ENCODE peak calls at places on chromosomes 1 and 21, in five cellular contexts. F, R, N, Y and O are unnamed samples.

GRCh38 chr1:25520446-25521061 is 22.9 kb upstream of the LDLRAP1 start:
- DNase-seq in R (peak), F (peak), N (peak), Y (no peak), O (no peak)

GRCh38 chr1:11691928-11692711 is 610 bp downstream of the DRAXIN start:
- DNase-seq in R (no peak), F (no peak), N (no peak), Y (no peak), O (no peak)

GRCh38 chr1:45035631-45036301 is 23.7 kb downstream of the UROD start:
- DNase-seq in R (no peak), F (no peak), N (no peak), Y (no peak), O (no peak)

GRCh38 chr1:18746981-18747380 is 112.5 kb downstream of the TAS1R2 start:
- DNase-seq in F (no peak), N (no peak), R (no peak), Y (no peak), O (no peak)

GRCh38 chr1:206706298-206706791 is 21.6 kb downstream of the MAPKAPK2 start:
- DNase-seq in F (peak), N (no peak), R (no peak), Y (peak), O (no peak)

GRCh38 chr1:118081387-118081786 is 103.6 kb downstream of the SPAG17 start:
- DNase-seq in R (no peak), F (no peak), N (no peak), Y (no peak), O (no peak)

GRCh38 chr1:58870298-58870676 is 86.4 kb upstream of the JUN start:
- DNase-seq in Y (no peak), F (no peak), N (peak), R (no peak), O (no peak)

GRCh38 chr1:51518033-51518729 is 885 bp downstream of the EPS15 start:
- DNase-seq in N (peak), F (peak), Y (no peak), R (peak), O (no peak)

GRCh38 chr1:206962269-206962668 is 8.0 kb downstream of the FCAMR start:
- DNase-seq in Y (no peak), R (no peak), F (no peak), N (no peak), O (no peak)

GRCh38 chr1:174219606-174220370 is 60.5 kb downstream of the RABGAP1L start:
- DNase-seq in R (peak), N (peak), Y (no peak), F (no peak), O (no peak)

GRCh38 chr1:160685266-160685665 is 26.4 kb downstream of the CD48 start:
- DNase-seq in Y (no peak), N (no peak), F (no peak), R (no peak), O (no peak)

GRCh38 chr1:41296476-41296875 is 54.4 kb upstream of the SCMH1 start:
- DNase-seq in R (no peak), F (no peak), N (no peak), Y (no peak), O (no peak)

GRCh38 chr1:87915771-87916170 is 587.1 kb downstream of the LMO4 start:
- DNase-seq in F (no peak), R (peak), N (no peak), Y (no peak), O (no peak)

GRCh38 chr1:113835686-113836290 is 23.5 kb upstream of the RSBN1 start:
- DNase-seq in F (no peak), Y (no peak), N (peak), R (peak), O (no peak)

GRCh38 chr21:45084881-45085536 is 10.6 kb downstream of the ADARB1 start:
- DNase-seq in N (no peak), Y (no peak), F (no peak), R (no peak), O (no peak)

GRCh38 chr1:238647877-238648276 is 738.5 kb upstream of the CHRM3 start:
- DNase-seq in F (no peak), N (no peak), R (peak), Y (peak), O (peak)

GRCh38 chr1:153343811-153344717 is 4.6 kb downstream of the PGLYRP4 start:
- DNase-seq in Y (no peak), R (no peak), N (no peak), F (no peak), O (no peak)

GRCh38 chr21:38384246-38384576 is 114.1 kb downstream of the ERG start:
- DNase-seq in R (no peak), N (no peak), Y (no peak), F (no peak), O (no peak)

GRCh38 chr1:37055631-37056030 is 21.3 kb upstream of the GRIK3 start:
- DNase-seq in F (no peak), Y (no peak), N (no peak), R (no peak), O (no peak)

GRCh38 chr1:206792939-206793607 is 20.8 kb upstream of the IL10 start:
- DNase-seq in N (no peak), R (no peak), Y (no peak), F (no peak), O (no peak)

GRCh38 chr1:231694465-231695077 is 68.0 kb downstream of the DISC1 start:
- DNase-seq in R (no peak), F (no peak), Y (no peak), N (no peak), O (no peak)

GRCh38 chr1:51653127-51653526 is 36.2 kb downstream of the OSBPL9 start:
- DNase-seq in Y (no peak), N (no peak), R (no peak), F (no peak), O (no peak)

GRCh38 chr1:88237026-88237425 is 447.0 kb upstream of the PKN2 start:
- DNase-seq in N (no peak), R (no peak), F (no peak), Y (no peak), O (no peak)

GRCh38 chr1:171743014-171743870 is 1.4 kb upstream of the VAMP4 start:
- DNase-seq in R (peak), F (no peak), Y (no peak), N (peak), O (peak)

GRCh38 chr1:180157108-180157507 is 2.4 kb downstream of the QSOX1 start:
- DNase-seq in Y (no peak), R (no peak), F (no peak), N (no peak), O (no peak)

GRCh38 chr1:195733826-195734225 is 874.4 kb downstream of the KCNT2 start:
- DNase-seq in Y (no peak), R (peak), F (no peak), N (no peak), O (no peak)

GRCh38 chr21:45338326-45339017 is 50.8 kb upstream of the POFUT2 start:
- DNase-seq in F (peak), R (no peak), N (no peak), Y (no peak), O (no peak)

GRCh38 chr1:2628933-2629626 is 3.7 kb downstream of the MMEL1 start:
- DNase-seq in N (no peak), F (no peak), R (no peak), Y (no peak), O (no peak)

GRCh38 chr1:6962390-6962955 is 177.2 kb downstream of the CAMTA1 start:
- DNase-seq in R (peak), F (peak), N (no peak), Y (no peak), O (no peak)

GRCh38 chr1:228349701-228350171 is 56.9 kb downstream of the TRIM11 start:
- DNase-seq in N (no peak), Y (no peak), F (peak), R (no peak), O (no peak)

GRCh38 chr1:118247593-118247992 is 62.6 kb upstream of the SPAG17 start:
- DNase-seq in Y (no peak), R (peak), N (no peak), F (no peak), O (no peak)

GRCh38 chr1:44676484-44677200 is 2.1 kb downstream of the ARMH1 start:
- DNase-seq in F (no peak), Y (peak), R (peak), N (peak), O (no peak)

GRCh38 chr1:156115514-156116374 is 1.2 kb downstream of the LMNA start:
- DNase-seq in Y (no peak), F (peak), R (peak), N (peak), O (no peak)

GRCh38 chr1:153568367-153569099 is 2.9 kb upstream of the S100A2 start:
- DNase-seq in Y (no peak), R (peak), N (peak), F (peak), O (no peak)

DNA sequence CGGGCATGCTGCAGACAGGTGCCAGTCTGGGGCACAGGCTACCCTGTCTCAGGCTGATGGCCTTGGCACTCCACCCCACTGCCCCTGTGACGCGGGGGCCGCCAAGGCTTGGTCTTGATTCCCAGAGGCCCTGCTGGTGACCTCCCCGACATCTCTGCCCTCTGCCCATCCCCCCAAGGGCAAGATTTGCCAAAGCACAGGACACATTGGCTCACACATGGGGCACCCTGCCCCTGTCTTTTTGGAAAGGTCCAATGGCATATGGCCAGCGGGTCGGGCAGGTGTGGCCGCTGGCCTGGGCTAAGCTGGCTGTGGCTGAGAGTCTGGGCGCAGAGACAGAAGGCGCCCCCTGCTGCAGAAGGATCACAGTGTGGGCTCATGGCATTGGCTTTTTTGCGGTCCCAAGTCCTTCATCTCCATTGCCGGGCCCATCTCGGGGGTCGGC is 4.6 kb downstream of the MIB2 start:
- DNase-seq in R (no peak), F (peak), Y (no peak), N (no peak), O (no peak)
- TF ChIP-seq CTCF in R (peak), F (no peak), Y (peak), N (peak), O (peak)

GRCh38 chr1:39590546-39590945 is 14.0 kb upstream of the PABPC4 start:
- DNase-seq in N (no peak), F (no peak), Y (no peak), R (peak), O (no peak)
- H3K4me3 ChIP-seq in N (no peak), F (no peak), Y (no peak), R (no peak), O (no peak)

DNA sequence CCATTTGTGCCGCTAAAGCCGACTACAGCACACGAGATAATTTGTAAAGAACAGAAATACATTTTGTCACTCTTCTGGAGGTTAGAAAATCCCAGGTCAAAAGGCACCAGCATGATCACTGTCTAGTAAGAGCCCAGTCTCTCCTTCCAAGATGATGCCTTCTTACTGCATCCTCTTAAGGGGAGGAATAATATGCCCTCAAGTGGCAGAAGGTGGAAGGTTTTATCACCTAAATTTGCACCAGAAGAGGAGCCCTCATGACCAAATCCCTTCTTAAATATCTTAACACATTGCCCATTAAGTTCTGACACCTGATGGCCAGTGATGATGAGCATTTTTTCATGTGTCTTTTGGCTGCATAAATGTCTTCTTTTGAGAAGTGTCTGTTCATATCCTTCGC is 326.7 kb upstream of the RGS18 start:
- DNase-seq in Y (no peak), F (no peak), N (peak), R (peak), O (no peak)
- TF ChIP-seq CTCF in Y (no peak), F (no peak), N (no peak), R (no peak), O (peak)

GRCh38 chr1:16152521-16153087 is 3.3 kb downstream of the EPHA2 start:
- DNase-seq in R (no peak), F (no peak), N (peak), Y (no peak), O (no peak)
- H3K4me3 ChIP-seq in R (peak), F (peak), N (peak), Y (no peak), O (peak)

DNA sequence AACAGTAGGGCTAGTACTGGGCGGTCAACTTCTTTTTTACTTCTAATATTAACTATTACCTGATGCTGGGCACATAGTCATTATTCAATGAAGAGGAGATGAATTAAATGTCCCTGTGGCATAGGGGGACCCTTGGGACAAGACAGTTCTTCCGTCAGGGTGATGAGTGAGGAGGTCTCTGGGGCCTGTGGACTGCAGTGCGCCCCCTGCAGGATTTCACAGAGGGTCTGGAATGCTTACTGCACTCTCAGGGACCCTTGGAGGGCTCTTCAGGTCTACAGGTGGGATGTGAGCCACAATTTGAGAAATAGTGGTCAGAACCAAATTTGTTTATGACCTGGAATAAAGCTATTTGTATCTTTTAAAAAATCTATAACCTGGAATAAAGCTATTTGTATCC is 149.4 kb downstream of the FAM78B start:
- DNase-seq in R (no peak), Y (no peak), F (no peak), N (no peak), O (no peak)
- TF ChIP-seq CTCF in R (no peak), Y (no peak), F (no peak), N (no peak), O (no peak)

GRCh38 chr1:1357871-1358432 is 403 bp downstream of the MXRA8 start:
- DNase-seq in F (no peak), N (no peak), Y (no peak), R (no peak), O (no peak)

GRCh38 chr1:1358433-1359201 is at the start of gene MXRA8:
- DNase-seq in N (no peak), R (no peak), F (peak), Y (peak), O (no peak)

GRCh38 chr1:1360511-1361169 is 2.3 kb upstream of the MXRA8 start:
- DNase-seq in Y (peak), F (peak), R (peak), N (no peak), O (peak)

GRCh38 chr1:1359668-1360468 is 1.5 kb upstream of the MXRA8 start:
- DNase-seq in Y (peak), R (no peak), N (no peak), F (peak), O (no peak)

GRCh38 chr1:1359316-1359667 is 937 bp upstream of the MXRA8 start:
- DNase-seq in Y (no peak), F (no peak), R (no peak), N (no peak), O (no peak)
- H3K4me3 ChIP-seq in Y (peak), F (no peak), R (no peak), N (no peak), O (no peak)

DNA sequence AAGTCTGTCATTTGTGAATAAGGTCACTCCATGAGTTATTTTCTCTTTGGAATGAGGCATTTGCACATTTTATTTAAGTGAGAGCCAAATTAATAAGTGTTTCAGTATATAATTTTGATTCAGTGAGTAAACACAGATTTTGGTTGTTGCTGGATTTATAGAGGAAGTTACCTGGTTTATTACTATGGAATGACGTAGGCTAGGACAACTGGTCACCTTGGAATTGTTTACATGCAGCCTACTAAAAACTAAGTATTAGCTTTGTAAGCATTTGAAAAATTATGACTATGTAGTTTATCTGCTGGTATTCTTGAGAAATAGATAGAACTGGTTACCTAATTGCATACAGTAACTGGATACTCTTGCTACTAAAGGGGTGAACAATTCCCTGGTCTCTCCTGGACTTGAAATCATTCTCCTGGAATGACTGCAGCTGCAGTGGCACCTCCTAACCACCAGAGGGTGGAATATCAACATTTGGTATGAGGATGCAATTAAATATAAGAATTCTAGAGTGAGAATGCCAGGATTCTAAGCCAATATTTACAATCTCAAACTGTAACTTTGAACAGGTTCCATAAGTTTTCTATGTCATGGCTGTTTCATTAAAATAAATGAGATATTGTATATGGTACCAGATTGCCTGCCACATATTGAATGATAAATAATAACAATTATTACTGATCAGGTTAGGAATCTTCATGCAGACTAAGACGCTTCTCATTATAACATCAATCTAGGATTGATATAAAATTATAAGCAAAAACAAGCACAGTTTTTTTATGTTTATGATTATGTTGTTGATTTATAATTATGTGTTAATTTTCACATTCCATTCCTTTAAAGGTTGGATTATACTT is 3.5 kb upstream of the KRTAP27-1 start:
- DNase-seq in R (peak), F (no peak), N (no peak), Y (no peak), O (no peak)
- TF ChIP-seq CTCF in R (peak), F (no peak), N (peak), Y (peak), O (peak)

GRCh38 chr1:84506002-84506728 is at the start of the genes GNG5 and SPATA1:
- DNase-seq in Y (peak), R (peak), N (peak), F (peak), O (peak)

GRCh38 chr1:84502892-84503291 is 3.3 kb upstream of the SPATA1 start:
- DNase-seq in F (no peak), R (no peak), N (no peak), Y (no peak), O (no peak)

GRCh38 chr1:84506729-84507453 is 510 bp upstream of the GNG5 start:
- DNase-seq in N (no peak), R (no peak), F (no peak), Y (no peak), O (no peak)

GRCh38 chr1:84505167-84506001 is 802 bp upstream of the SPATA1 start:
- DNase-seq in F (no peak), Y (no peak), R (peak), N (peak), O (no peak)

GRCh38 chr1:84504580-84505021 is 1.6 kb upstream of the SPATA1 start:
- DNase-seq in F (no peak), N (peak), R (peak), Y (no peak), O (no peak)
- H3K4me3 ChIP-seq in F (peak), N (peak), R (peak), Y (peak), O (peak)